ENCODE peak calls at places on chromosomes 16 and 17, in eight cellular contexts. One of them, this sample, is unnamed.

GRCh38 chr16:15572329-15573001 is 70.5 kb downstream of the MARF1 start:
- DNase-seq in stimulated activated CD4-positive, alpha-beta T cell treated with anti-CD3 and anti-CD28 coated beads, Interleukin-4, amount 100 ng/mL, for 24 hours: peak; percentile 42
- DNase-seq in fibroblast of the conjunctiva: peak; percentile 74
- DNase-seq in SHP77: no peak
- DNase-seq in cardiac muscle cell: peak; percentile 82
- DNase-seq in activated T-helper 1 cell treated with Interleukin-2 at 50 U/mL for 16 hours: no peak
- DNase-seq in hepatic stellate cell: no peak
- DNase-seq in AML-193: no peak
- DNase-seq in this sample: no peak

GRCh38 chr17:56074366-56074765 is 78.9 kb upstream of the ANKFN1 start:
- DNase-seq in stimulated activated CD4-positive, alpha-beta T cell treated with anti-CD3 and anti-CD28 coated beads, Interleukin-4, amount 100 ng/mL, for 24 hours: no peak
- DNase-seq in fibroblast of the conjunctiva: no peak
- DNase-seq in SHP77: no peak
- DNase-seq in cardiac muscle cell: no peak
- DNase-seq in activated T-helper 1 cell treated with Interleukin-2 at 50 U/mL for 16 hours: no peak
- DNase-seq in hepatic stellate cell: no peak
- DNase-seq in AML-193: no peak
- DNase-seq in this sample: no peak

GRCh38 chr17:81387235-81388060 is 7.8 kb upstream of the BAHCC1 start:
- DNase-seq in stimulated activated CD4-positive, alpha-beta T cell treated with anti-CD3 and anti-CD28 coated beads, Interleukin-4, amount 100 ng/mL, for 24 hours: peak; percentile 67
- DNase-seq in fibroblast of the conjunctiva: no peak
- DNase-seq in SHP77: no peak
- DNase-seq in cardiac muscle cell: peak; percentile 65
- DNase-seq in activated T-helper 1 cell treated with Interleukin-2 at 50 U/mL for 16 hours: no peak
- DNase-seq in hepatic stellate cell: peak; percentile 87
- DNase-seq in AML-193: no peak
- DNase-seq in this sample: peak; percentile 82

GRCh38 chr16:4500283-4500682 is 24.1 kb downstream of the HMOX2 start:
- DNase-seq in stimulated activated CD4-positive, alpha-beta T cell treated with anti-CD3 and anti-CD28 coated beads, Interleukin-4, amount 100 ng/mL, for 24 hours: peak; percentile 27
- DNase-seq in fibroblast of the conjunctiva: no peak
- DNase-seq in SHP77: no peak
- DNase-seq in cardiac muscle cell: peak; percentile 83
- DNase-seq in activated T-helper 1 cell treated with Interleukin-2 at 50 U/mL for 16 hours: no peak
- DNase-seq in hepatic stellate cell: peak; percentile 93
- DNase-seq in AML-193: no peak
- DNase-seq in this sample: no peak

GRCh38 chr16:5479925-5480324 is 382.3 kb upstream of the EEF2KMT start:
- DNase-seq in stimulated activated CD4-positive, alpha-beta T cell treated with anti-CD3 and anti-CD28 coated beads, Interleukin-4, amount 100 ng/mL, for 24 hours: no peak
- DNase-seq in fibroblast of the conjunctiva: no peak
- DNase-seq in SHP77: no peak
- DNase-seq in cardiac muscle cell: no peak
- DNase-seq in activated T-helper 1 cell treated with Interleukin-2 at 50 U/mL for 16 hours: no peak
- DNase-seq in hepatic stellate cell: no peak
- DNase-seq in AML-193: no peak
- DNase-seq in this sample: no peak

GRCh38 chr17:51636291-51636690 is 375.9 kb downstream of the UTP18 start:
- DNase-seq in stimulated activated CD4-positive, alpha-beta T cell treated with anti-CD3 and anti-CD28 coated beads, Interleukin-4, amount 100 ng/mL, for 24 hours: no peak
- DNase-seq in fibroblast of the conjunctiva: no peak
- DNase-seq in SHP77: no peak
- DNase-seq in cardiac muscle cell: no peak
- DNase-seq in activated T-helper 1 cell treated with Interleukin-2 at 50 U/mL for 16 hours: no peak
- DNase-seq in hepatic stellate cell: no peak
- DNase-seq in AML-193: no peak
- DNase-seq in this sample: no peak

GRCh38 chr17:43427362-43428043 is 28.7 kb downstream of the ARL4D start:
- DNase-seq in stimulated activated CD4-positive, alpha-beta T cell treated with anti-CD3 and anti-CD28 coated beads, Interleukin-4, amount 100 ng/mL, for 24 hours: no peak
- DNase-seq in fibroblast of the conjunctiva: no peak
- DNase-seq in SHP77: no peak
- DNase-seq in cardiac muscle cell: no peak
- DNase-seq in activated T-helper 1 cell treated with Interleukin-2 at 50 U/mL for 16 hours: no peak
- DNase-seq in hepatic stellate cell: no peak
- DNase-seq in AML-193: no peak
- DNase-seq in this sample: no peak

GRCh38 chr17:75036643-75037268 is 10.0 kb downstream of the ATP5PD start:
- DNase-seq in stimulated activated CD4-positive, alpha-beta T cell treated with anti-CD3 and anti-CD28 coated beads, Interleukin-4, amount 100 ng/mL, for 24 hours: peak; percentile 82
- DNase-seq in fibroblast of the conjunctiva: peak; percentile 84
- DNase-seq in SHP77: peak; percentile 95
- DNase-seq in cardiac muscle cell: peak; percentile 86
- DNase-seq in activated T-helper 1 cell treated with Interleukin-2 at 50 U/mL for 16 hours: peak; percentile 85
- DNase-seq in hepatic stellate cell: no peak
- DNase-seq in AML-193: no peak
- DNase-seq in this sample: peak; percentile 75

GRCh38 chr17:58005031-58005727 is 1.9 kb downstream of the SRSF1 start:
- DNase-seq in stimulated activated CD4-positive, alpha-beta T cell treated with anti-CD3 and anti-CD28 coated beads, Interleukin-4, amount 100 ng/mL, for 24 hours: no peak
- DNase-seq in fibroblast of the conjunctiva: no peak
- DNase-seq in SHP77: no peak
- DNase-seq in cardiac muscle cell: no peak
- DNase-seq in activated T-helper 1 cell treated with Interleukin-2 at 50 U/mL for 16 hours: no peak
- DNase-seq in hepatic stellate cell: no peak
- DNase-seq in AML-193: peak; percentile 32
- DNase-seq in this sample: no peak

GRCh38 chr17:52106638-52107261 is 51.8 kb downstream of the CA10 start:
- DNase-seq in stimulated activated CD4-positive, alpha-beta T cell treated with anti-CD3 and anti-CD28 coated beads, Interleukin-4, amount 100 ng/mL, for 24 hours: peak; percentile 35
- DNase-seq in fibroblast of the conjunctiva: peak; percentile 14
- DNase-seq in SHP77: peak; percentile 29
- DNase-seq in cardiac muscle cell: peak; percentile 50
- DNase-seq in activated T-helper 1 cell treated with Interleukin-2 at 50 U/mL for 16 hours: no peak
- DNase-seq in hepatic stellate cell: peak; percentile 11
- DNase-seq in AML-193: peak; percentile 47
- DNase-seq in this sample: no peak

GRCh38 chr17:39926588-39927100 is 757 bp downstream of the ORMDL3 start:
- DNase-seq in stimulated activated CD4-positive, alpha-beta T cell treated with anti-CD3 and anti-CD28 coated beads, Interleukin-4, amount 100 ng/mL, for 24 hours: peak; percentile 58
- DNase-seq in fibroblast of the conjunctiva: no peak
- DNase-seq in SHP77: peak; percentile 1
- DNase-seq in cardiac muscle cell: peak; percentile 69
- DNase-seq in activated T-helper 1 cell treated with Interleukin-2 at 50 U/mL for 16 hours: peak; percentile 40
- DNase-seq in hepatic stellate cell: peak; percentile 46
- DNase-seq in AML-193: peak; percentile 59
- DNase-seq in this sample: peak; percentile 45

GRCh38 chr16:22316411-22316811 is 19.2 kb downstream of the POLR3E start:
- DNase-seq in stimulated activated CD4-positive, alpha-beta T cell treated with anti-CD3 and anti-CD28 coated beads, Interleukin-4, amount 100 ng/mL, for 24 hours: no peak
- DNase-seq in fibroblast of the conjunctiva: no peak
- DNase-seq in SHP77: no peak
- DNase-seq in cardiac muscle cell: no peak
- DNase-seq in activated T-helper 1 cell treated with Interleukin-2 at 50 U/mL for 16 hours: no peak
- DNase-seq in hepatic stellate cell: no peak
- DNase-seq in AML-193: no peak
- DNase-seq in this sample: peak; percentile 41

GRCh38 chr16:82108101-82108500 is 61.9 kb downstream of the MPHOSPH6 start:
- DNase-seq in stimulated activated CD4-positive, alpha-beta T cell treated with anti-CD3 and anti-CD28 coated beads, Interleukin-4, amount 100 ng/mL, for 24 hours: no peak
- DNase-seq in fibroblast of the conjunctiva: no peak
- DNase-seq in SHP77: no peak
- DNase-seq in cardiac muscle cell: no peak
- DNase-seq in activated T-helper 1 cell treated with Interleukin-2 at 50 U/mL for 16 hours: no peak
- DNase-seq in hepatic stellate cell: no peak
- DNase-seq in AML-193: no peak
- DNase-seq in this sample: no peak

GRCh38 chr17:27343972-27344607 is 50.2 kb downstream of the WSB1 start:
- DNase-seq in stimulated activated CD4-positive, alpha-beta T cell treated with anti-CD3 and anti-CD28 coated beads, Interleukin-4, amount 100 ng/mL, for 24 hours: no peak
- DNase-seq in fibroblast of the conjunctiva: no peak
- DNase-seq in SHP77: no peak
- DNase-seq in cardiac muscle cell: peak; percentile 74
- DNase-seq in activated T-helper 1 cell treated with Interleukin-2 at 50 U/mL for 16 hours: no peak
- DNase-seq in hepatic stellate cell: no peak
- DNase-seq in AML-193: peak; percentile 16
- DNase-seq in this sample: no peak

GRCh38 chr16:89096768-89097527 is 3.3 kb downstream of the ACSF3 start:
- DNase-seq in stimulated activated CD4-positive, alpha-beta T cell treated with anti-CD3 and anti-CD28 coated beads, Interleukin-4, amount 100 ng/mL, for 24 hours: peak; percentile 67
- DNase-seq in fibroblast of the conjunctiva: no peak
- DNase-seq in SHP77: no peak
- DNase-seq in cardiac muscle cell: no peak
- DNase-seq in activated T-helper 1 cell treated with Interleukin-2 at 50 U/mL for 16 hours: peak; percentile 67
- DNase-seq in hepatic stellate cell: no peak
- DNase-seq in AML-193: no peak
- DNase-seq in this sample: peak; percentile 32

GRCh38 chr17:29968271-29968670 is 26.8 kb downstream of the EFCAB5 start:
- DNase-seq in stimulated activated CD4-positive, alpha-beta T cell treated with anti-CD3 and anti-CD28 coated beads, Interleukin-4, amount 100 ng/mL, for 24 hours: no peak
- DNase-seq in fibroblast of the conjunctiva: no peak
- DNase-seq in SHP77: no peak
- DNase-seq in cardiac muscle cell: no peak
- DNase-seq in activated T-helper 1 cell treated with Interleukin-2 at 50 U/mL for 16 hours: no peak
- DNase-seq in hepatic stellate cell: no peak
- DNase-seq in AML-193: no peak
- DNase-seq in this sample: no peak

GRCh38 chr16:57694556-57695377 is at the start of gene DRC7:
- DNase-seq in stimulated activated CD4-positive, alpha-beta T cell treated with anti-CD3 and anti-CD28 coated beads, Interleukin-4, amount 100 ng/mL, for 24 hours: no peak
- DNase-seq in fibroblast of the conjunctiva: peak; percentile 13
- DNase-seq in SHP77: peak; percentile 76
- DNase-seq in cardiac muscle cell: peak; percentile 72
- DNase-seq in activated T-helper 1 cell treated with Interleukin-2 at 50 U/mL for 16 hours: no peak
- DNase-seq in hepatic stellate cell: peak; percentile 71
- DNase-seq in AML-193: peak; percentile 80
- DNase-seq in this sample: no peak

GRCh38 chr17:1301546-1301945 is 22.1 kb downstream of the TRARG1 start:
- DNase-seq in stimulated activated CD4-positive, alpha-beta T cell treated with anti-CD3 and anti-CD28 coated beads, Interleukin-4, amount 100 ng/mL, for 24 hours: no peak
- DNase-seq in fibroblast of the conjunctiva: no peak
- DNase-seq in SHP77: peak; percentile 12
- DNase-seq in cardiac muscle cell: no peak
- DNase-seq in activated T-helper 1 cell treated with Interleukin-2 at 50 U/mL for 16 hours: no peak
- DNase-seq in hepatic stellate cell: no peak
- DNase-seq in AML-193: no peak
- DNase-seq in this sample: no peak

GRCh38 chr16:70253291-70254094 is 1.8 kb upstream of the EXOSC6 start:
- DNase-seq in stimulated activated CD4-positive, alpha-beta T cell treated with anti-CD3 and anti-CD28 coated beads, Interleukin-4, amount 100 ng/mL, for 24 hours: peak; percentile 43
- DNase-seq in fibroblast of the conjunctiva: no peak
- DNase-seq in SHP77: peak; percentile 16
- DNase-seq in cardiac muscle cell: peak; percentile 51
- DNase-seq in activated T-helper 1 cell treated with Interleukin-2 at 50 U/mL for 16 hours: no peak
- DNase-seq in hepatic stellate cell: peak; percentile 66
- DNase-seq in AML-193: peak; percentile 27
- DNase-seq in this sample: no peak

GRCh38 chr17:48910370-48910769 is 2.2 kb downstream of the UBE2Z start:
- DNase-seq in stimulated activated CD4-positive, alpha-beta T cell treated with anti-CD3 and anti-CD28 coated beads, Interleukin-4, amount 100 ng/mL, for 24 hours: no peak
- DNase-seq in fibroblast of the conjunctiva: no peak
- DNase-seq in SHP77: no peak
- DNase-seq in cardiac muscle cell: peak; percentile 18
- DNase-seq in activated T-helper 1 cell treated with Interleukin-2 at 50 U/mL for 16 hours: no peak
- DNase-seq in hepatic stellate cell: no peak
- DNase-seq in AML-193: no peak
- DNase-seq in this sample: no peak

GRCh38 chr17:62093188-62094155 is 28.4 kb upstream of the MED13 start:
- DNase-seq in stimulated activated CD4-positive, alpha-beta T cell treated with anti-CD3 and anti-CD28 coated beads, Interleukin-4, amount 100 ng/mL, for 24 hours: peak; percentile 7
- DNase-seq in fibroblast of the conjunctiva: peak; percentile 55
- DNase-seq in SHP77: no peak
- DNase-seq in cardiac muscle cell: peak; percentile 58
- DNase-seq in activated T-helper 1 cell treated with Interleukin-2 at 50 U/mL for 16 hours: no peak
- DNase-seq in hepatic stellate cell: peak; percentile 36
- DNase-seq in AML-193: no peak
- DNase-seq in this sample: no peak

GRCh38 chr17:73093286-73093685 is 798 bp upstream of the SLC39A11 start:
- DNase-seq in stimulated activated CD4-positive, alpha-beta T cell treated with anti-CD3 and anti-CD28 coated beads, Interleukin-4, amount 100 ng/mL, for 24 hours: no peak
- DNase-seq in fibroblast of the conjunctiva: no peak
- DNase-seq in SHP77: no peak
- DNase-seq in cardiac muscle cell: no peak
- DNase-seq in activated T-helper 1 cell treated with Interleukin-2 at 50 U/mL for 16 hours: no peak
- DNase-seq in hepatic stellate cell: no peak
- DNase-seq in AML-193: no peak
- DNase-seq in this sample: no peak

GRCh38 chr17:48483471-48484131 is 47.2 kb downstream of the HOXB1 start:
- DNase-seq in stimulated activated CD4-positive, alpha-beta T cell treated with anti-CD3 and anti-CD28 coated beads, Interleukin-4, amount 100 ng/mL, for 24 hours: peak; percentile 22
- DNase-seq in fibroblast of the conjunctiva: peak; percentile 59
- DNase-seq in SHP77: peak; percentile 45
- DNase-seq in cardiac muscle cell: peak; percentile 94
- DNase-seq in activated T-helper 1 cell treated with Interleukin-2 at 50 U/mL for 16 hours: no peak
- DNase-seq in hepatic stellate cell: peak; percentile 82
- DNase-seq in AML-193: no peak
- DNase-seq in this sample: peak; percentile 54

GRCh38 chr17:73138541-73139138 is 26.2 kb upstream of the SSTR2 start:
- DNase-seq in stimulated activated CD4-positive, alpha-beta T cell treated with anti-CD3 and anti-CD28 coated beads, Interleukin-4, amount 100 ng/mL, for 24 hours: no peak
- DNase-seq in fibroblast of the conjunctiva: no peak
- DNase-seq in SHP77: no peak
- DNase-seq in cardiac muscle cell: no peak
- DNase-seq in activated T-helper 1 cell treated with Interleukin-2 at 50 U/mL for 16 hours: no peak
- DNase-seq in hepatic stellate cell: no peak
- DNase-seq in AML-193: no peak
- DNase-seq in this sample: no peak

GRCh38 chr17:65456368-65457151 is 104.9 kb downstream of the AXIN2 start:
- DNase-seq in stimulated activated CD4-positive, alpha-beta T cell treated with anti-CD3 and anti-CD28 coated beads, Interleukin-4, amount 100 ng/mL, for 24 hours: no peak
- DNase-seq in fibroblast of the conjunctiva: no peak
- DNase-seq in SHP77: no peak
- DNase-seq in cardiac muscle cell: no peak
- DNase-seq in activated T-helper 1 cell treated with Interleukin-2 at 50 U/mL for 16 hours: no peak
- DNase-seq in hepatic stellate cell: no peak
- DNase-seq in AML-193: no peak
- DNase-seq in this sample: no peak

This sample was measured in Peyer's patch.